ENCODE peak calls at places on chromosomes 2 and 18, in six cellular contexts. B, Y, M, J, G and F are unnamed samples.

GRCh38 chr18:12079504-12080237 is 14.0 kb upstream of the ANKRD62 start:
- DNase-seq in Y (no peak), M (no peak), B (no peak), J (no peak), G (no peak), F (no peak)

GRCh38 chr2:188601391-188601790 is 309.7 kb downstream of the GULP1 start:
- DNase-seq in M (no peak), J (no peak), Y (no peak), B (no peak), G (no peak), F (no peak)

GRCh38 chr2:240319855-240320560 is 115.5 kb upstream of the GPC1 start:
- DNase-seq in J (peak; percentile 15), M (no peak), G (no peak), B (no peak), Y (no peak), F (peak; percentile 61)

GRCh38 chr2:217756375-217757107 is 246.3 kb downstream of the TNS1 start:
- DNase-seq in M (peak; percentile 63), Y (peak; percentile 51), J (peak; percentile 93), B (peak; percentile 44), G (peak; percentile 88), F (no peak)

GRCh38 chr2:128473175-128474013 is 154.7 kb upstream of the HS6ST1 start:
- DNase-seq in B (no peak), J (no peak), M (no peak), G (no peak), Y (no peak), F (peak; percentile 48)

GRCh38 chr2:68237976-68238580 is 14.3 kb downstream of the PPP3R1 start:
- DNase-seq in Y (no peak), J (no peak), M (no peak), G (no peak), B (no peak), F (no peak)

GRCh38 chr2:101616411-101616810 is 81.1 kb upstream of the MAP4K4 start:
- DNase-seq in M (peak; percentile 56), J (peak; percentile 29), B (no peak), Y (peak; percentile 23), G (no peak), F (no peak)

GRCh38 chr2:204544961-204545860 is at the start of gene PARD3B:
- DNase-seq in G (peak; percentile 83), Y (peak; percentile 68), B (peak; percentile 57), J (peak; percentile 84), M (peak; percentile 61), F (no peak)

GRCh38 chr18:43935051-43935412 is 657.7 kb upstream of the SYT4 start:
- DNase-seq in Y (no peak), J (no peak), B (no peak), M (no peak), G (no peak), F (no peak)

GRCh38 chr2:128401680-128402079 is 83.0 kb upstream of the HS6ST1 start:
- DNase-seq in J (no peak), Y (no peak), B (no peak), M (no peak), G (peak; percentile 30), F (no peak)

GRCh38 chr2:144990661-144991060 is 470.7 kb upstream of the ZEB2 start:
- DNase-seq in G (no peak), Y (no peak), B (no peak), J (no peak), M (no peak), F (no peak)

GRCh38 chr2:172350844-172351480 is 76.4 kb upstream of the ITGA6 start:
- DNase-seq in Y (peak; percentile 97), G (no peak), M (peak; percentile 82), J (no peak), B (no peak), F (peak; percentile 91)

GRCh38 chr2:241777167-241777685 is 604 bp downstream of the GAL3ST2 start:
- DNase-seq in G (peak; percentile 48), J (peak; percentile 26), M (no peak), B (no peak), Y (no peak), F (no peak)

GRCh38 chr2:15142069-15142689 is 419.0 kb downstream of the NBAS start:
- DNase-seq in G (peak; percentile 83), M (no peak), J (no peak), B (no peak), Y (no peak), F (peak; percentile 20)

GRCh38 chr2:23287250-23287704 is 97.7 kb upstream of the KLHL29 start:
- DNase-seq in B (no peak), M (peak; percentile 18), J (no peak), Y (no peak), G (no peak), F (peak; percentile 68)

GRCh38 chr2:115763601-115764000 is 1321.2 kb downstream of the DPP10 start:
- DNase-seq in M (no peak), Y (no peak), G (no peak), J (no peak), B (no peak), F (no peak)

GRCh38 chr18:28175047-28175929 is 1.6 kb downstream of the CDH2 start:
- DNase-seq in J (peak; percentile 71), M (peak; percentile 42), Y (no peak), B (peak; percentile 25), G (peak; percentile 78), F (no peak)

GRCh38 chr2:189000221-189000620 is 26.0 kb downstream of the COL3A1 start:
- DNase-seq in B (no peak), Y (no peak), J (no peak), G (no peak), M (no peak), F (no peak)

GRCh38 chr2:62794791-62795190 is 89.3 kb downstream of the EHBP1 start:
- DNase-seq in J (no peak), G (no peak), B (peak; percentile 38), Y (no peak), M (no peak), F (no peak)

GRCh38 chr2:174951746-174952145 is 53.4 kb downstream of the CHN1 start:
- DNase-seq in B (no peak), Y (no peak), M (no peak), G (no peak), J (no peak), F (no peak)

GRCh38 chr18:7958081-7958896 is 391.2 kb downstream of the PTPRM start:
- DNase-seq in B (no peak), M (no peak), J (no peak), G (no peak), Y (no peak), F (no peak)

GRCh38 chr2:140013556-140014270 is 1233.5 kb upstream of the NXPH2 start:
- DNase-seq in Y (no peak), G (no peak), B (no peak), M (no peak), J (no peak), F (no peak)

GRCh38 chr18:40348196-40348595 is 1606.8 kb upstream of the PIK3C3 start:
- DNase-seq in M (no peak), Y (no peak), G (no peak), J (no peak), B (no peak), F (no peak)

GRCh38 chr18:10487161-10487560 is 32.7 kb downstream of the APCDD1 start:
- DNase-seq in Y (no peak), J (no peak), G (no peak), B (no peak), M (no peak), F (no peak)

GRCh38 chr2:236180831-236181453 is 12.8 kb upstream of the GBX2 start:
- DNase-seq in Y (peak; percentile 39), B (peak; percentile 80), G (no peak), J (peak; percentile 84), M (no peak), F (no peak)

GRCh38 chr2:126936219-126936618 is 37.5 kb downstream of the TEX51 start:
- DNase-seq in Y (no peak), B (no peak), G (no peak), M (no peak), J (no peak), F (no peak)

GRCh38 chr2:8427211-8427610 is 254.6 kb upstream of the ID2 start:
- DNase-seq in Y (no peak), G (no peak), M (no peak), J (peak; percentile 51), B (no peak), F (no peak)

GRCh38 chr2:38037757-38038615 is 38.0 kb downstream of the CYP1B1 start:
- DNase-seq in J (no peak), B (no peak), M (peak; percentile 32), G (no peak), Y (no peak), F (no peak)

GRCh38 chr2:88452151-88452851 is at the start of gene FOXI3:
- DNase-seq in Y (no peak), B (no peak), J (peak; percentile 73), G (no peak), M (no peak), F (no peak)

GRCh38 chr18:44450220-44450619 is 230.5 kb upstream of the SETBP1 start:
- DNase-seq in G (no peak), J (no peak), Y (no peak), M (no peak), B (no peak), F (no peak)

GRCh38 chr2:9897331-9897737 is 54.1 kb downstream of the TAF1B start:
- DNase-seq in M (peak; percentile 41), J (no peak), Y (peak; percentile 64), G (no peak), B (peak; percentile 46), F (peak; percentile 85)

GRCh38 chr2:230327418-230328154 is 593 bp downstream of the SP140L start:
- DNase-seq in Y (no peak), B (no peak), M (no peak), G (no peak), J (no peak), F (no peak)

GRCh38 chr2:232541961-232542714 is 2.6 kb downstream of the CHRNG start:
- DNase-seq in G (no peak), B (no peak), M (no peak), J (no peak), Y (no peak), F (peak; percentile 14)

GRCh38 chr2:147091448-147091847 is 753.4 kb upstream of the ACVR2A start:
- DNase-seq in G (no peak), B (no peak), J (no peak), Y (no peak), M (no peak), F (no peak)
- H3K4me3 ChIP-seq in G (no peak overlapping the region), B (no peak overlapping the region), J (no peak overlapping the region), Y (no peak overlapping the region), M (no peak overlapping the region), F (no peak overlapping the region)

GRCh38 chr2:20051518-20052228 is at the start of gene LAPTM4A:
- DNase-seq in Y (peak; percentile 99), J (peak; percentile 98), G (peak; percentile 99), B (peak; percentile 100), M (peak; percentile 97), F (peak; percentile 97)
- TF ChIP-seq CTCF in Y (peak; percentile 11), J (no peak), G (no peak), B (no peak), M (peak; percentile 51), F (peak; percentile 36)

DNA sequence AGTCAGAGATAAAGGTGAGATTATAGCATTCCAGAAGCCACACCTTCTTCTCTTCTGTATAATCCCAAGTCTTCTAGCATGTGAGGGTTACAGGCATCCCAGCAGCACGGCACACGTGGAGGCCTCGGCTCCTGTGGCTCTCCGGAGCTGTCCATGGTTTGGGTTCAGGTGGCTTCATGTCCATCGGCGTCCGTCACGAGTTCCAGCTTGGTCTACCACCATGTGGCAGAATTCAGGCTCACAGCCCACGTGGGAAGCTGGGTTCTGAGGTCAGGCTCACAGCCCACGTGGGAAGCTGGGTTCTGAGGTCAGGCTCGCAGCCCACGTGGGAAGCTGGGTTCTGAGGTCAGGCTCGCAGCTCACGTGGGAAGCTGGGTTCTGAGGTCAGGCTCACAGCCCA is 378.3 kb upstream of the SALL3 start:
- DNase-seq in B (no peak), G (no peak), Y (no peak), J (no peak), M (no peak), F (no peak)
- H3K9me3 ChIP-seq in B (no peaks in the 10 kb centered on the region), G (no peaks in the 10 kb centered on the region), Y (no peaks in the 10 kb centered on the region), J (no peaks in the 10 kb centered on the region), M (peaks cover 8% of the 10 kb centered on the region), F (peaks cover 16% of the 10 kb centered on the region)

GRCh38 chr2:85830645-85831044 is 58.1 kb downstream of the ST3GAL5 start:
- DNase-seq in B (peak; percentile 34), J (no peak), Y (no peak), M (no peak), G (no peak), F (no peak)
- H3K4me3 ChIP-seq in B (no peak overlapping the region), J (no peak overlapping the region), Y (no peak overlapping the region), M (no peak overlapping the region), G (no peak overlapping the region), F (no peak overlapping the region)